ENCODE peak calls at places on chromosomes 4 and X, in seven cellular contexts. A, Q, L, I, R, M and X are unnamed samples.

GRCh38 chr4:176642472-176642871 is 150.2 kb downstream of the VEGFC start:
- DNase-seq in A (no peak), Q (no peak), L (no peak), I (no peak), R (no peak), M (no peak), X (no peak)

GRCh38 chr4:53854991-53855885 is 209.2 kb downstream of the CHIC2 start:
- DNase-seq in A (no peak), Q (no peak), L (peak; percentile 48), I (no peak), R (no peak), M (peak; percentile 13), X (no peak)

GRCh38 chr4:81913427-81913878 is 441.7 kb upstream of the RASGEF1B start:
- DNase-seq in A (peak; percentile 8), Q (peak; percentile 62), L (peak; percentile 21), I (no peak), R (peak; percentile 74), M (peak; percentile 14), X (peak; percentile 35)

GRCh38 chr4:44760142-44760898 is 34.0 kb upstream of the GNPDA2 start:
- DNase-seq in A (no peak), Q (peak; percentile 35), L (peak; percentile 70), I (no peak), R (peak; percentile 36), M (no peak), X (peak; percentile 59)

GRCh38 chr4:45036677-45037076 is 310.3 kb upstream of the GNPDA2 start:
- DNase-seq in A (no peak), Q (no peak), L (peak; percentile 9), I (no peak), R (no peak), M (peak; percentile 18), X (no peak)

GRCh38 chr4:15336410-15337184 is 91.2 kb upstream of the C1QTNF7 start:
- DNase-seq in A (no peak), Q (peak; percentile 37), L (peak; percentile 90), I (no peak), R (no peak), M (peak; percentile 64), X (no peak)

GRCh38 chrX:114800719-114801118 is 216.7 kb downstream of the IL13RA2 start:
- DNase-seq in A (no peak), Q (no peak), L (peak; percentile 78), I (no peak), R (no peak), M (peak; percentile 16), X (no peak)

GRCh38 chr4:140637836-140638235 is 69.1 kb upstream of the UCP1 start:
- DNase-seq in A (no peak), Q (peak; percentile 71), L (peak; percentile 46), I (no peak), R (peak; percentile 40), M (no peak), X (peak; percentile 41)

GRCh38 chr4:106978046-106978774 is 57.9 kb downstream of the DKK2 start:
- DNase-seq in A (no peak), Q (no peak), L (no peak), I (no peak), R (no peak), M (no peak), X (no peak)

GRCh38 chrX:120125444-120125843 is 9.7 kb upstream of the RHOXF1 start:
- DNase-seq in A (no peak), Q (peak; percentile 8), L (peak; percentile 4), I (no peak), R (no peak), M (no peak), X (no peak)

GRCh38 chrX:151713859-151714258 is 2.0 kb upstream of the FATE1 start:
- DNase-seq in A (no peak), Q (peak; percentile 3), L (peak; percentile 11), I (no peak), R (peak; percentile 20), M (no peak), X (no peak)

GRCh38 chrX:9997524-9997923 is 30.4 kb downstream of the CLDN34 start:
- DNase-seq in A (no peak), Q (no peak), L (no peak), I (no peak), R (no peak), M (no peak), X (peak; percentile 47)